ENCODE peak calls at places on chromosomes 2 and 18, in eight cellular contexts. K, R, J, P, A, L, Y and M are unnamed samples.

GRCh38 chr2:218811382-218811781 is 20.2 kb downstream of the PRKAG3 start:
- DNase-seq in P (peak; percentile 67), R (no peak), K (no peak), L (peak; percentile 46), J (peak; percentile 72), Y (no peak), A (no peak), M (no peak)

GRCh38 chr2:227908266-227909054 is 37.0 kb downstream of the DAW1 start:
- DNase-seq in J (no peak), R (no peak), A (no peak), Y (no peak), K (no peak), P (peak; percentile 35), L (peak; percentile 50), M (no peak)

GRCh38 chr2:119117408-119117807 is 41.1 kb downstream of the C1QL2 start:
- DNase-seq in L (no peak), Y (no peak), R (no peak), P (no peak), A (no peak), K (no peak), J (no peak), M (no peak)

GRCh38 chr2:99421469-99421868 is 68.3 kb downstream of the REV1 start:
- DNase-seq in L (peak; percentile 60), P (peak; percentile 55), J (no peak), Y (no peak), A (no peak), R (no peak), K (no peak), M (no peak)

GRCh38 chr2:174593041-174593440 is 4.6 kb downstream of the WIPF1 start:
- DNase-seq in J (no peak), R (no peak), K (no peak), P (no peak), A (no peak), L (no peak), Y (no peak), M (no peak)

GRCh38 chr2:108305901-108306300 is 17.2 kb downstream of the SULT1C2 start:
- DNase-seq in Y (no peak), L (no peak), A (no peak), R (no peak), J (no peak), K (no peak), P (no peak), M (no peak)

GRCh38 chr2:165827219-165827920 is 33.3 kb upstream of the GALNT3 start:
- DNase-seq in A (no peak), L (no peak), R (no peak), J (no peak), K (no peak), Y (no peak), P (no peak), M (no peak)

GRCh38 chr2:1800716-1801388 is 56.5 kb upstream of the PXDN start:
- DNase-seq in P (no peak), L (no peak), R (no peak), K (no peak), J (no peak), A (no peak), Y (no peak), M (no peak)

GRCh38 chr2:113178891-113179290 is 5.1 kb downstream of the PSD4 start:
- DNase-seq in Y (no peak), J (no peak), L (no peak), P (no peak), R (peak; percentile 62), K (no peak), A (no peak), M (no peak)

GRCh38 chr18:25927830-25928229 is 162.6 kb downstream of the SS18 start:
- DNase-seq in A (no peak), K (no peak), L (no peak), Y (no peak), R (no peak), P (no peak), J (no peak), M (peak; percentile 28)

GRCh38 chr2:69692424-69692823 is 48.9 kb upstream of the AAK1 start:
- DNase-seq in A (no peak), J (no peak), P (peak; percentile 17), L (peak; percentile 50), R (no peak), K (no peak), Y (peak; percentile 24), M (no peak)

GRCh38 chr2:158325031-158325781 is 131.3 kb downstream of the CCDC148 start:
- DNase-seq in J (no peak), R (no peak), Y (peak; percentile 6), L (peak; percentile 11), A (no peak), K (no peak), P (no peak), M (no peak)

GRCh38 chr18:76486600-76486999 is 8.4 kb downstream of the ZNF516 start:
- DNase-seq in P (no peak), J (no peak), L (no peak), A (no peak), Y (no peak), R (no peak), K (no peak), M (no peak)

GRCh38 chr18:76486029-76486428 is 9.0 kb downstream of the ZNF516 start:
- DNase-seq in A (no peak), Y (no peak), R (no peak), P (no peak), L (no peak), J (no peak), K (no peak), M (peak; percentile 24)

GRCh38 chr18:76483780-76484179 is 11.3 kb downstream of the ZNF516 start:
- DNase-seq in J (no peak), P (no peak), K (no peak), A (no peak), Y (no peak), R (no peak), L (no peak), M (no peak)

GRCh38 chr18:76482971-76483691 is 11.9 kb downstream of the ZNF516 start:
- DNase-seq in R (no peak), Y (no peak), K (no peak), P (no peak), L (no peak), J (no peak), A (no peak), M (no peak)

DNA sequence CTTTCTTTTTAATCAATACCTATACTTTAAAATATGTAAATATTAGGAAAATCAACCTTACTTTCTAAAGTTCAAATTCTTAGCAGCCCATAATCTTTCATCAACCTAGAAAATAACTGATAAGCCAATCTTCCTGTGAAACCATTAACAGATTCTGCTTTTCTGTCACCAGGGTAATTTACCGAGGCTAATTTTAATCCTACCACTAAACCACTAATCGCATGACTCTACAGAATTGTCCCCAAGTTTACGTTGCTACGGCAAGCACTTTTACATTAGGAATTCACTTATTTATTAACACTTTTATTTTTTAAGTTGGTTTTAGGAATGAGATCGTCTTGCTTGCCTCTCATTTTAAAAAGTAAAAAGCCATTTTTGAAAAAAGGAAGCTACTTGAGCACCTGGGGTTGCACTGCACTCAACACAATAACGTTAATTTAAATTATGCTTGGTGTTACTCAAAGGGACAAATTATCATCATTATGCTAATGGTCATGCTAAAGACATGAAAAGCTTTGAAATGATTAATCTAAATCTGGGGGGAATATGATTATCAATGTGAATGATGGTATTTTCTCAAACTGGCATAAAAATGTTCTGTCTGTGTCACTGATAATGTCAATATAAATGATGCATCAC is 10.2 kb downstream of the ZNF516 start:
- DNase-seq in J (no peak), K (no peak), A (no peak), Y (no peak), P (no peak), R (no peak), L (no peak), M (peak; percentile 50)
- H3K4me3 ChIP-seq in J (no peak overlapping the region), K (no peak overlapping the region), A (no peak overlapping the region), Y (no peak overlapping the region), P (no peak overlapping the region), R (no peak overlapping the region), L (no peak overlapping the region), M (peak overlapping the region; percentile 22)

DNA sequence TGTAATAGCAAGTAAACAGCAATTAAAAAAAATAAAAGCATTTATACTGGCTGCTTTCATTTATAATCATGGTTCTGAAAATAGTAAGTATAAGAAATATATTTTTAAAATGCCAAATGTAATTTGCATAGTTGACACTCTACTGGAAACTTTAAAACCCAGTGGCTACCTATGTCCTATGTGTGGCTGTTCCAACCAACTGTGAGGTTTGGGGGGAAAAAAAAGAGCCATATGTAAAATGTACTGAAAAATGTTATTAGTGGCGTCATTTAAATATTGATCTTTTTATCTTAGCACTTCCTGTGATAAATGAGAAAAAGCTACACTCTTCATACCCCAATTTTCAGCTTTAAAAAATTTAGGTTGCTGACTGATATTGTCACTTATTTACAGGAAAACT is 270.7 kb downstream of the TCF4 start:
- DNase-seq in L (no peak), A (no peak), P (no peak), R (no peak), J (no peak), K (no peak), Y (no peak), M (no peak)
- H3K4me3 ChIP-seq in L (no peak overlapping the region), A (peak overlapping the region; percentile 44), P (no peak overlapping the region), R (no peak overlapping the region), J (no peak overlapping the region), K (peak overlapping the region; percentile 56), Y (no peak overlapping the region), M (peak overlapping the region; percentile 85)

DNA sequence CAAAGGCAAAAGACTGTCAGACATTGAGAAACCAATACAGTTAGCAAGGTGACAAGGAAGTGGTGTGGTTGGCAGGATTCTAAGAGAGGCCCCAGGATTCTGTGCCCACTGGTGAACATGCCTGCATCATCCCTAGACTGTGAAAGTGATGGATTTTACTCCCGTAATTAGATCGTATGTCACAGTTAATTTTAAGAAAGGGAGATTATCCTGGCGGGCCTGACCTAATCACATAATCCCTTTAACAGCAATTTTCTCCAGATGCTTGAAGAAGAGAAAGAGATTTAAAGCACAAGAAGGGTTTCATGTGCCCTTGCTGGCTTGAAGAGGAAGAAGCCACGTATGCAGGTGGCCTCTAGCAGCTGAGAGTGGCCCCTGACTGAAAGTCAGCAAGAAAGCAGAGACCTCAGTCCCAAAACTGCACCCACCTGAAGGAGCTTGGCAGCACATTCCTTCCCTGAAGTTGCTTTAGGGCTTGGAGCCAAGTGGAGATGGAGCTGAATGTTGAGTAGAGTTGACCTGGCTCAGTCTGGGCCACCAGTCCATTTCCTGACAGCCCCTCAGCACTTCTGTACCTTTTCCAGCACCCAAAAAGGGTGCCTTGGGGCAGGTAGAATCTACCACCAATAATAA is 49.1 kb downstream of the GTF3C3 start:
- DNase-seq in L (no peak), J (no peak), K (no peak), P (no peak), R (no peak), Y (no peak), A (no peak), M (no peak)
- H3K4me3 ChIP-seq in L (no peak overlapping the region), J (no peak overlapping the region), K (no peak overlapping the region), P (no peak overlapping the region), R (no peak overlapping the region), Y (no peak overlapping the region), A (no peak overlapping the region), M (no peak overlapping the region)

DNA sequence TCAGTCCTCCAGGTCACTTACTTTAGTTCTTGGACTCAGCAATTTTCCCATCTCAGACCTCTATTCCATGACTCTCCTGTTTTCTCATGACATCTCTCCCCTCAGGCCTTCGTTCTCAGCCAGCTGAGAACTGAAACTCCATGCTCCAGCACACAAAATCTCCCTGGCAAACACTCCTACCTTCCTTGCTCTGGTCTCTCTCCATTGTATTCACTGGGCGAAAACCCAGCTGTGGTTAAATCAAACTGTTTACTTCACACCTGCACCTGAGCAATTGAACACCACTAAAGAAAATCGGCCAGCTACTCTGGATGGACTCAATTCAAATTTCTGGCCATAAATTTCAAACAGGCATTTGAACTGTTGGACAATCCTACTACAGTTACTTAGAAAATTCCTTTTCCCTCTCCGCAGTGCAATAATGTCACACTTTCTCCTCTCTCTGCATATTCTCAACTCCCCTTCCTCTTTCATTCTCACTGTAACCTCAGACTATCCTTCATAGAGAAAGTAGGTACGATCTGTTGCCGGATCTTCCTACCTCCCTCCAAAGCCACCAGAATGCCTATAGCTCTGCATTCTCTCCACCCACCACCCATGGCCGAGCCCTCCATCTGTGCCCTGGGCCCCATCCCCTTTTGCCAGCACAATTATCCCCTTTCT is 127.7 kb upstream of the SLC1A4 start:
- DNase-seq in K (no peak), J (no peak), L (no peak), Y (no peak), R (no peak), A (no peak), P (no peak), M (no peak)
- H3K4me3 ChIP-seq in K (no peak overlapping the region), J (no peak overlapping the region), L (no peak overlapping the region), Y (no peak overlapping the region), R (no peak overlapping the region), A (no peak overlapping the region), P (no peak overlapping the region), M (no peak overlapping the region)